ENCODE peak calls at places on chromosomes 5 and 9, in seven cellular contexts. R is nucleus accumbens; N is GM13977; A is stimulated activated CD8-positive, alpha-beta memory T cell treated with anti-CD3 and anti-CD28 coated beads, Interleukin-7, amount 100 ng/mL, for 4 hours; D is fibroblast of lung; S is NCI-H1417; X is AG08396. Z is an unnamed sample.

GRCh38 chr5:145912594-145912993 is 23.8 kb upstream of the SH3RF2 start:
- DNase-seq in R (no peak), N (no peak), A (no peak), D (no peak), S (no peak), X (no peak), Z (no peak)

GRCh38 chr5:170739446-170739845 is 44.1 kb upstream of the GABRP start:
- DNase-seq in R (no peak), N (no peak), A (no peak), D (no peak), S (no peak), X (no peak), Z (no peak)

GRCh38 chr5:101605700-101606099 is 690.4 kb downstream of the SLCO4C1 start:
- DNase-seq in R (no peak), N (no peak), A (no peak), D (no peak), S (no peak), X (no peak), Z (no peak)

GRCh38 chr5:36876965-36877666 is 547 bp downstream of the NIPBL start:
- DNase-seq in R (peak), N (no peak), A (peak), D (peak), S (peak), X (peak), Z (peak)

GRCh38 chr9:95132406-95133350 is 184.8 kb downstream of the FANCC start:
- DNase-seq in R (no peak), N (no peak), A (no peak), D (no peak), S (no peak), X (no peak), Z (no peak)

GRCh38 chr5:7415948-7416535 is 20.1 kb downstream of the ADCY2 start:
- DNase-seq in R (no peak), N (no peak), A (no peak), D (no peak), S (no peak), X (no peak), Z (no peak)

GRCh38 chr9:99368341-99369326 is 146.6 kb downstream of the SEC61B start:
- DNase-seq in R (peak), N (peak), A (peak), D (peak), S (no peak), X (peak), Z (no peak)

GRCh38 chr5:69238760-69239251 is 4.1 kb downstream of the CDK7 start:
- DNase-seq in R (no peak), N (no peak), A (no peak), D (peak), S (no peak), X (peak), Z (no peak)

GRCh38 chr5:74275204-74275992 is 365.1 kb downstream of the ENC1 start:
- DNase-seq in R (no peak), N (no peak), A (no peak), D (peak), S (no peak), X (no peak), Z (no peak)

GRCh38 chr9:118975736-118976135 is 393.5 kb downstream of the BRINP1 start:
- DNase-seq in R (no peak), N (no peak), A (no peak), D (no peak), S (no peak), X (no peak), Z (no peak)

GRCh38 chr5:155056644-155057269 is 43.2 kb downstream of the KIF4B start:
- DNase-seq in R (no peak), N (no peak), A (no peak), D (no peak), S (no peak), X (no peak), Z (no peak)

GRCh38 chr5:139296198-139296597 is 2.7 kb downstream of the MATR3 start:
- DNase-seq in R (no peak), N (no peak), A (no peak), D (no peak), S (no peak), X (no peak), Z (no peak)

GRCh38 chr5:77841616-77842015 is 65.5 kb upstream of the TBCA start:
- DNase-seq in R (no peak), N (no peak), A (no peak), D (no peak), S (no peak), X (no peak), Z (no peak)

GRCh38 chr9:121308765-121309164 is 40.8 kb downstream of the GSN start:
- DNase-seq in R (no peak), N (no peak), A (no peak), D (no peak), S (no peak), X (no peak), Z (no peak)

GRCh38 chr9:134433101-134433500 is 106.8 kb downstream of the RXRA start:
- DNase-seq in R (no peak), N (no peak), A (no peak), D (peak), S (no peak), X (peak), Z (no peak)

GRCh38 chr9:121651295-121652036 is at the start of gene DAB2IP:
- DNase-seq in R (peak), N (no peak), A (no peak), D (peak), S (peak), X (peak), Z (peak)

GRCh38 chr5:148829248-148829594 is 2.8 kb downstream of the ADRB2 start:
- DNase-seq in R (no peak), N (no peak), A (no peak), D (no peak), S (no peak), X (no peak), Z (no peak)

GRCh38 chr5:36602711-36603321 is 3.6 kb upstream of the SLC1A3 start:
- DNase-seq in R (peak), N (peak), A (no peak), D (no peak), S (no peak), X (no peak), Z (no peak)

GRCh38 chr9:127568971-127569818 is 42.9 kb upstream of the STXBP1 start:
- DNase-seq in R (peak), N (peak), A (peak), D (peak), S (peak), X (peak), Z (peak)

GRCh38 chr9:115548826-115549225 is 430.9 kb upstream of the TNC start:
- DNase-seq in R (no peak), N (no peak), A (no peak), D (peak), S (no peak), X (no peak), Z (no peak)

GRCh38 chr5:40410231-40410861 is 269.4 kb upstream of the PTGER4 start:
- DNase-seq in R (no peak), N (no peak), A (peak), D (peak), S (no peak), X (peak), Z (no peak)

GRCh38 chr9:75616841-75617566 is 273.5 kb upstream of the PCSK5 start:
- DNase-seq in R (no peak), N (no peak), A (no peak), D (no peak), S (no peak), X (no peak), Z (no peak)

GRCh38 chr9:35710818-35711500 is 21.0 kb downstream of the TLN1 start:
- DNase-seq in R (no peak), N (no peak), A (no peak), D (no peak), S (no peak), X (no peak), Z (no peak)

GRCh38 chr9:38000332-38000731 is 68.7 kb downstream of the SHB start:
- DNase-seq in R (no peak), N (no peak), A (no peak), D (no peak), S (no peak), X (no peak), Z (no peak)

GRCh38 chr9:122261469-122261881 is 3.2 kb downstream of the RBM18 start:
- DNase-seq in R (no peak), N (no peak), A (no peak), D (peak), S (peak), X (peak), Z (peak)

Z was measured in NCI-H345.